ENCODE peak calls at places on chromosomes 11 and 22, in six cellular contexts. One of them, this sample, is unnamed.

GRCh38 chr22:27405672-27406388 is 395.7 kb downstream of the MN1 start:
- DNase-seq in GM12892: peak
- DNase-seq in GM03348: peak
- DNase-seq in activated CD4-positive, alpha-beta T cell treated with anti-CD3 and anti-CD28 coated beads, Interleukin-2, amount 50 U/mL, for 24 hours: no peak
- DNase-seq in spleen: no peak
- DNase-seq in heart left ventricle: peak
- DNase-seq in this sample: no peak

GRCh38 chr22:20741634-20742581 is 32.0 kb upstream of the SERPIND1 start:
- DNase-seq in GM12892: no peak
- DNase-seq in GM03348: peak
- DNase-seq in activated CD4-positive, alpha-beta T cell treated with anti-CD3 and anti-CD28 coated beads, Interleukin-2, amount 50 U/mL, for 24 hours: peak
- DNase-seq in spleen: no peak
- DNase-seq in heart left ventricle: no peak
- DNase-seq in this sample: peak

GRCh38 chr11:45048870-45049825 is 97.3 kb upstream of the PRDM11 start:
- DNase-seq in GM12892: no peak
- DNase-seq in GM03348: no peak
- DNase-seq in activated CD4-positive, alpha-beta T cell treated with anti-CD3 and anti-CD28 coated beads, Interleukin-2, amount 50 U/mL, for 24 hours: no peak
- DNase-seq in spleen: no peak
- DNase-seq in heart left ventricle: peak
- DNase-seq in this sample: peak

GRCh38 chr11:79419120-79419519 is 21.7 kb downstream of the TENM4 start:
- DNase-seq in GM12892: no peak
- DNase-seq in GM03348: peak
- DNase-seq in activated CD4-positive, alpha-beta T cell treated with anti-CD3 and anti-CD28 coated beads, Interleukin-2, amount 50 U/mL, for 24 hours: no peak
- DNase-seq in spleen: no peak
- DNase-seq in heart left ventricle: no peak
- DNase-seq in this sample: no peak

GRCh38 chr11:1875093-1875785 is 16.5 kb downstream of the PRR33 start:
- DNase-seq in GM12892: no peak
- DNase-seq in GM03348: no peak
- DNase-seq in activated CD4-positive, alpha-beta T cell treated with anti-CD3 and anti-CD28 coated beads, Interleukin-2, amount 50 U/mL, for 24 hours: no peak
- DNase-seq in spleen: peak
- DNase-seq in heart left ventricle: peak
- DNase-seq in this sample: no peak

GRCh38 chr22:17788528-17789378 is 14.5 kb upstream of the BID start:
- DNase-seq in GM12892: no peak
- DNase-seq in GM03348: no peak
- DNase-seq in activated CD4-positive, alpha-beta T cell treated with anti-CD3 and anti-CD28 coated beads, Interleukin-2, amount 50 U/mL, for 24 hours: no peak
- DNase-seq in spleen: no peak
- DNase-seq in heart left ventricle: no peak
- DNase-seq in this sample: no peak

GRCh38 chr11:2825886-2826678 is 59.5 kb downstream of the CDKN1C start:
- DNase-seq in GM12892: no peak
- DNase-seq in GM03348: peak
- DNase-seq in activated CD4-positive, alpha-beta T cell treated with anti-CD3 and anti-CD28 coated beads, Interleukin-2, amount 50 U/mL, for 24 hours: no peak
- DNase-seq in spleen: no peak
- DNase-seq in heart left ventricle: peak
- DNase-seq in this sample: no peak

GRCh38 chr11:32043737-32044515 is 46.9 kb upstream of the RCN1 start:
- DNase-seq in GM12892: no peak
- DNase-seq in GM03348: no peak
- DNase-seq in activated CD4-positive, alpha-beta T cell treated with anti-CD3 and anti-CD28 coated beads, Interleukin-2, amount 50 U/mL, for 24 hours: no peak
- DNase-seq in spleen: no peak
- DNase-seq in heart left ventricle: no peak
- DNase-seq in this sample: no peak

GRCh38 chr11:122524532-122524882 is 131.0 kb upstream of the UBASH3B start:
- DNase-seq in GM12892: no peak
- DNase-seq in GM03348: peak
- DNase-seq in activated CD4-positive, alpha-beta T cell treated with anti-CD3 and anti-CD28 coated beads, Interleukin-2, amount 50 U/mL, for 24 hours: no peak
- DNase-seq in spleen: no peak
- DNase-seq in heart left ventricle: no peak
- DNase-seq in this sample: no peak

GRCh38 chr11:36619502-36619901 is 21.5 kb upstream of the RAG2 start:
- DNase-seq in GM12892: no peak
- DNase-seq in GM03348: no peak
- DNase-seq in activated CD4-positive, alpha-beta T cell treated with anti-CD3 and anti-CD28 coated beads, Interleukin-2, amount 50 U/mL, for 24 hours: no peak
- DNase-seq in spleen: no peak
- DNase-seq in heart left ventricle: no peak
- DNase-seq in this sample: no peak

GRCh38 chr11:131584694-131585592 is 214.5 kb downstream of the NTM start:
- DNase-seq in GM12892: no peak
- DNase-seq in GM03348: no peak
- DNase-seq in activated CD4-positive, alpha-beta T cell treated with anti-CD3 and anti-CD28 coated beads, Interleukin-2, amount 50 U/mL, for 24 hours: no peak
- DNase-seq in spleen: no peak
- DNase-seq in heart left ventricle: no peak
- DNase-seq in this sample: no peak

GRCh38 chr22:27170491-27170890 is 513.1 kb downstream of the MIAT start:
- DNase-seq in GM12892: no peak
- DNase-seq in GM03348: peak
- DNase-seq in activated CD4-positive, alpha-beta T cell treated with anti-CD3 and anti-CD28 coated beads, Interleukin-2, amount 50 U/mL, for 24 hours: no peak
- DNase-seq in spleen: no peak
- DNase-seq in heart left ventricle: no peak
- DNase-seq in this sample: no peak

GRCh38 chr11:122348658-122349451 is 232.8 kb upstream of the BLID start:
- DNase-seq in GM12892: no peak
- DNase-seq in GM03348: no peak
- DNase-seq in activated CD4-positive, alpha-beta T cell treated with anti-CD3 and anti-CD28 coated beads, Interleukin-2, amount 50 U/mL, for 24 hours: no peak
- DNase-seq in spleen: no peak
- DNase-seq in heart left ventricle: peak
- DNase-seq in this sample: no peak

GRCh38 chr11:69654660-69655478 is 13.9 kb downstream of the CCND1 start:
- DNase-seq in GM12892: no peak
- DNase-seq in GM03348: no peak
- DNase-seq in activated CD4-positive, alpha-beta T cell treated with anti-CD3 and anti-CD28 coated beads, Interleukin-2, amount 50 U/mL, for 24 hours: no peak
- DNase-seq in spleen: no peak
- DNase-seq in heart left ventricle: peak
- DNase-seq in this sample: no peak

GRCh38 chr11:783581-784015 is 6.3 kb downstream of the CEND1 start:
- DNase-seq in GM12892: no peak
- DNase-seq in GM03348: peak
- DNase-seq in activated CD4-positive, alpha-beta T cell treated with anti-CD3 and anti-CD28 coated beads, Interleukin-2, amount 50 U/mL, for 24 hours: no peak
- DNase-seq in spleen: peak
- DNase-seq in heart left ventricle: peak
- DNase-seq in this sample: peak

GRCh38 chr11:63663809-63664208 is 7.4 kb downstream of the ATL3 start:
- DNase-seq in GM12892: no peak
- DNase-seq in GM03348: peak
- DNase-seq in activated CD4-positive, alpha-beta T cell treated with anti-CD3 and anti-CD28 coated beads, Interleukin-2, amount 50 U/mL, for 24 hours: no peak
- DNase-seq in spleen: no peak
- DNase-seq in heart left ventricle: no peak
- DNase-seq in this sample: no peak

GRCh38 chr11:57566035-57566504 is 1.4 kb downstream of the UBE2L6 start:
- DNase-seq in GM12892: no peak
- DNase-seq in GM03348: peak
- DNase-seq in activated CD4-positive, alpha-beta T cell treated with anti-CD3 and anti-CD28 coated beads, Interleukin-2, amount 50 U/mL, for 24 hours: peak
- DNase-seq in spleen: no peak
- DNase-seq in heart left ventricle: no peak
- DNase-seq in this sample: no peak

GRCh38 chr11:110200241-110200640 is 96.2 kb downstream of the RDX start:
- DNase-seq in GM12892: no peak
- DNase-seq in GM03348: no peak
- DNase-seq in activated CD4-positive, alpha-beta T cell treated with anti-CD3 and anti-CD28 coated beads, Interleukin-2, amount 50 U/mL, for 24 hours: no peak
- DNase-seq in spleen: no peak
- DNase-seq in heart left ventricle: no peak
- DNase-seq in this sample: no peak

GRCh38 chr11:84194696-84195095 is 908.5 kb upstream of the CCDC90B start:
- DNase-seq in GM12892: no peak
- DNase-seq in GM03348: no peak
- DNase-seq in activated CD4-positive, alpha-beta T cell treated with anti-CD3 and anti-CD28 coated beads, Interleukin-2, amount 50 U/mL, for 24 hours: no peak
- DNase-seq in spleen: peak
- DNase-seq in heart left ventricle: no peak
- DNase-seq in this sample: no peak

GRCh38 chr22:50481440-50482106 is at the start of gene ADM2:
- DNase-seq in GM12892: no peak
- DNase-seq in GM03348: peak
- DNase-seq in activated CD4-positive, alpha-beta T cell treated with anti-CD3 and anti-CD28 coated beads, Interleukin-2, amount 50 U/mL, for 24 hours: peak
- DNase-seq in spleen: peak
- DNase-seq in heart left ventricle: no peak
- DNase-seq in this sample: peak

GRCh38 chr22:29330291-29330690 is 14.8 kb upstream of the RASL10A start:
- DNase-seq in GM12892: no peak
- DNase-seq in GM03348: no peak
- DNase-seq in activated CD4-positive, alpha-beta T cell treated with anti-CD3 and anti-CD28 coated beads, Interleukin-2, amount 50 U/mL, for 24 hours: no peak
- DNase-seq in spleen: no peak
- DNase-seq in heart left ventricle: peak
- DNase-seq in this sample: no peak

GRCh38 chr22:35944458-35944857 is 84.2 kb downstream of the RBFOX2 start:
- DNase-seq in GM12892: no peak
- DNase-seq in GM03348: no peak
- DNase-seq in activated CD4-positive, alpha-beta T cell treated with anti-CD3 and anti-CD28 coated beads, Interleukin-2, amount 50 U/mL, for 24 hours: no peak
- DNase-seq in spleen: no peak
- DNase-seq in heart left ventricle: no peak
- DNase-seq in this sample: no peak

GRCh38 chr11:12528487-12528886 is 145.7 kb upstream of the TEAD1 start:
- DNase-seq in GM12892: no peak
- DNase-seq in GM03348: no peak
- DNase-seq in activated CD4-positive, alpha-beta T cell treated with anti-CD3 and anti-CD28 coated beads, Interleukin-2, amount 50 U/mL, for 24 hours: no peak
- DNase-seq in spleen: no peak
- DNase-seq in heart left ventricle: no peak
- DNase-seq in this sample: no peak

GRCh38 chr11:118908264-118908663 is 17.5 kb downstream of the BCL9L start:
- DNase-seq in GM12892: no peak
- DNase-seq in GM03348: no peak
- DNase-seq in activated CD4-positive, alpha-beta T cell treated with anti-CD3 and anti-CD28 coated beads, Interleukin-2, amount 50 U/mL, for 24 hours: no peak
- DNase-seq in spleen: peak
- DNase-seq in heart left ventricle: no peak
- DNase-seq in this sample: no peak

This sample was measured in D721Med.